ENCODE peak calls at places on chromosome 17, in six cellular contexts. D, H, K, G, J and Y are unnamed samples.

GRCh38 chr17:61461586-61461966 is 9.4 kb downstream of the TBX4 start:
- DNase-seq in D (peak; percentile 67), H (no peak), K (peak; percentile 50), J (no peak), G (no peak), Y (no peak)

GRCh38 chr17:9844153-9844552 is 18.4 kb downstream of the GLP2R start:
- DNase-seq in J (no peak), K (no peak), D (no peak), G (no peak), H (no peak), Y (no peak)

GRCh38 chr17:11535231-11535630 is 63.0 kb upstream of the DNAH9 start:
- DNase-seq in G (no peak), J (no peak), H (no peak), D (no peak), K (peak; percentile 8), Y (no peak)

GRCh38 chr17:16516594-16517018 is 24.6 kb upstream of the LRRC75A start:
- DNase-seq in J (no peak), G (peak; percentile 44), H (no peak), K (no peak), D (peak; percentile 22), Y (peak; percentile 8)

GRCh38 chr17:58680038-58680369 is 11.8 kb downstream of the TEX14 start:
- DNase-seq in K (no peak), H (no peak), D (no peak), J (no peak), G (no peak), Y (peak; percentile 72)

GRCh38 chr17:27512511-27513346 is 56.5 kb downstream of the KSR1 start:
- DNase-seq in K (no peak), D (no peak), J (no peak), H (no peak), G (no peak), Y (no peak)

GRCh38 chr17:81927145-81927652 is 336 bp downstream of the MAFG start:
- DNase-seq in K (no peak), D (no peak), G (no peak), J (no peak), H (no peak), Y (no peak)

GRCh38 chr17:66834919-66835454 is at the start of gene CACNG5:
- DNase-seq in J (no peak), H (no peak), K (no peak), D (peak; percentile 100), G (no peak), Y (peak; percentile 80)

GRCh38 chr17:35257080-35257701 is 14.3 kb downstream of the SLFN5 start:
- DNase-seq in H (peak; percentile 65), K (peak; percentile 74), D (no peak), J (no peak), G (peak; percentile 86), Y (no peak)

GRCh38 chr17:17367931-17368330 is 64.8 kb downstream of the NT5M start:
- DNase-seq in J (no peak), K (no peak), H (no peak), G (no peak), D (peak; percentile 5), Y (no peak)

GRCh38 chr17:82718986-82719685 is 2.6 kb downstream of the FN3KRP start:
- DNase-seq in G (no peak), K (no peak), J (no peak), H (no peak), D (no peak), Y (no peak)

GRCh38 chr17:18247613-18248001 is 10.9 kb downstream of the FLII start:
- DNase-seq in J (no peak), H (no peak), D (no peak), K (peak; percentile 32), G (no peak), Y (no peak)

GRCh38 chr17:82878545-82878944 is 38.7 kb upstream of the ZNF750 start:
- DNase-seq in G (no peak), J (no peak), H (peak; percentile 45), K (no peak), D (no peak), Y (no peak)

GRCh38 chr17:42908872-42909700 is 8.5 kb downstream of the G6PC1 start:
- DNase-seq in J (no peak), K (no peak), G (no peak), H (no peak), D (no peak), Y (no peak)

GRCh38 chr17:47721725-47722124 is 11.3 kb upstream of the TBX21 start:
- DNase-seq in H (no peak), G (no peak), K (no peak), D (no peak), J (no peak), Y (no peak)

GRCh38 chr17:304461-304860 is 48.1 kb downstream of the RPH3AL start:
- DNase-seq in G (no peak), H (no peak), K (no peak), D (no peak), J (no peak), Y (no peak)

GRCh38 chr17:51228177-51228576 is 31.7 kb downstream of the MBTD1 start:
- DNase-seq in D (no peak), K (no peak), G (no peak), H (no peak), J (no peak), Y (no peak)

DNA sequence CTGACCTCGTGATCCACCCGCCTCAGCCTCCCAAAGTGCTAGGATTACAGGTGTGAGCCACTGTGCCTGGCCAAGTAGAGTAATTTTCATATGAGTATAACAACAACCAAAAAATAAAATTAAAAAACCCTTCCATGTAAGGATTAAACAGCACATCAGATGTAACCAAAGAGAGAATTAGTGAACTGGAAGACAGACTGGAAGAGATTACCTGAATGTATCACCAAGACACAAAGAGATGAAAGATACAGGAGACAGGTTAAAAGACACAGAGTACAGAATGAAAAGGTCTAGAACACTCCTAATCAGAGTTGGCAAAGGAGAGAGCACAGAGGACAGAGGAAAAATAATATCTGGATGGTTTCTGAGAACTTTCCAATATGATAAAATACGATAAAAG is 1.8 kb upstream of the TNK1 start:
- DNase-seq in D (no peak), H (no peak), G (no peak), J (no peak), K (no peak), Y (no peak)
- H3K27me3 ChIP-seq in D (peaks cover 8% of the 10 kb centered on the region), H (no peaks in the 10 kb centered on the region), G (no peaks in the 10 kb centered on the region), J (peaks cover 58% of the 10 kb centered on the region), K (no peaks in the 10 kb centered on the region), Y (peaks cover 3% of the 10 kb centered on the region)

DNA sequence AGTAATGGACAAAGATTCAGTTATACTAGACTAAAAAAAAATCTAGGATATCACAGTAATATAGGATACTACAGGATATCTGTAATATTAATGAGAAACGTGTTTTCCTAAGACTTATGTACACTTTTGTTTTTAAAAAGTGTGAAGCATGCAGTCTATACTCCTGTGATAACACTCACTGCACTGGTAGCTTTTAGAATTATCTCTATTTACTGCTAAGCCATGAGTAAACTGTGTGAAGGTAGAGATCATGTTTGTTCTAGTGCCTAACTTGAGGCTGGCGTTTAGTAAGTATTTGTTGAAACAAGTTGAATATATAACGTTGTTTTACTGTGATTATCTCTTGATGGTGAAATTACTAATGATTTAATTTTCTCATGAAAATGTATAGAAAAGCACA is 23.9 kb downstream of the RPA1 start:
- DNase-seq in G (no peak), D (no peak), J (no peak), K (no peak), H (no peak), Y (no peak)
- H3K4me1 ChIP-seq in G (no peaks in the 10 kb centered on the region), D (no peaks in the 10 kb centered on the region), J (no peaks in the 10 kb centered on the region), K (no peaks in the 10 kb centered on the region), H (no peaks in the 10 kb centered on the region), Y (no peaks in the 10 kb centered on the region)

GRCh38 chr17:33124871-33125551 is 133.4 kb downstream of the SPACA3 start:
- DNase-seq in H (no peak), D (no peak), J (no peak), G (peak; percentile 23), K (no peak), Y (no peak)
- H3K4me3 ChIP-seq in H (no peak overlapping the region), D (no peak overlapping the region), J (no peak overlapping the region), G (no peak overlapping the region), K (no peak overlapping the region), Y (no peak overlapping the region)

GRCh38 chr17:38560503-38561318 is 45.0 kb downstream of the SRCIN1 start:
- DNase-seq in J (no peak), D (no peak), K (no peak), H (no peak), G (no peak), Y (no peak)
- H3K27me3 ChIP-seq in J (peaks cover 89% of the 10 kb centered on the region), D (no peaks in the 10 kb centered on the region), K (peaks cover 39% of the 10 kb centered on the region), H (no peaks in the 10 kb centered on the region), G (no peaks in the 10 kb centered on the region), Y (no peaks in the 10 kb centered on the region)

DNA sequence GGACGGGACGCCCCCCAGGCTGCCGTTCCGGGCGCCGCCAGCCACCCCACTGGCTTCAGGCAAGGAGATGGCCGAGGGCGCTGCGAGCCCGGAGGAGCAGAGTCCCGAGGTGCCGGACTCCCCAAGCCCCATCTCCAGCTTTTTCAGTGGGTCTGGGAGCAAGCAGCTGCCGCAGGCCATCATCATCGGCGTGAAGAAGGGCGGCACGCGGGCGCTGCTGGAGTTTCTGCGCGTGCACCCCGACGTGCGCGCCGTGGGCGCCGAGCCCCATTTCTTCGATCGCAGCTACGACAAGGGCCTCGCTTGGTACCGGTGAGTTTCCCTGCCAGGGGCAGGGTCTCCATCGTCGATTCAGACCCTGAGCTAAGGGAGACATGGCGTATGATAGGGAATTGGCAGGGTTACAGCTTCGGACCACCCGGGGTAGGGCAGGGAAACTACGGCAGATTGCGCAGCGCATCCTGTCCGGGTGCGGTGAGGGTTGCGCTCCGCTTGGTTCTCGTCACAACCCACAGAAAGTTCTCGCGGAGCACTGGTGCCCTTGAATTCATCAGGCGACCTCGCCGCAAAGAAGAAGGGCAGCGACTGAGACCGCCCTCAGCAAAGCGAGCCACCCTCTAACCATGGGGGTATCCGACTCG is 1.0 kb downstream of the HS3ST3B1 start:
- DNase-seq in G (no peak), D (no peak), J (no peak), H (peak; percentile 44), K (peak; percentile 44), Y (no peak)
- H3K4me1 ChIP-seq in G (no peaks in the 10 kb centered on the region), D (peaks cover 23% of the 10 kb centered on the region), J (no peaks in the 10 kb centered on the region), H (peaks cover 39% of the 10 kb centered on the region), K (peaks cover 12% of the 10 kb centered on the region), Y (no peaks in the 10 kb centered on the region)

DNA sequence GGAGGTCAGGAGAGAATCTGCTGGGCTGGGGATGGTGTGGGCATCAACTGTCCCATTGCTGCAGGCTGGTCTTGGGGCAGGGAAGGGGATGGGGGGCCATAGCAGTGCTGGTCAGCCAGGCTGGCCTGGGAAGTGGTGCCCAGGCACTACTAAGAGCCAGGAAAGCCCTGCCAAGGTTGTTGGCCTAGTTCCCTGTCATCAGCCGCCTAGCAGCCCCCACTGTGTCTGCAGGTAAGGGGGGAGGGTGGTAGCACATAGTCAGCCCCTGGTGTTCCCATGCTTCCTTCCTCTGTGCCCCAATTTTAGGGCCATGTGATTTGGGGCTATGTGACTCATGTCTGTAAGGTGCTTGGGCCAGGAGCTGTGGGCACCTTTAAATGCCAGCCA is 17.8 kb downstream of the GJD3 start:
- DNase-seq in H (no peak), J (peak; percentile 18), K (no peak), G (no peak), D (no peak), Y (no peak)
- H3K4me3 ChIP-seq in H (no peak overlapping the region), J (peak overlapping the region; percentile 70), K (no peak overlapping the region), G (no peak overlapping the region), D (no peak overlapping the region), Y (no peak overlapping the region)